ENCODE peak calls at places on chromosome 3, in five cellular contexts. I is psoas muscle, P is uterus, B is stomach, Y is ovary. H is an unnamed sample.

GRCh38 chr3:143601738-143602480 is 246.4 kb downstream of the SLC9A9 start:
- DNase-seq in I (no peak), Y (no peak), B (peak; percentile 27), P (no peak), H (peak; percentile 15)

GRCh38 chr3:89227634-89228033 is 120.2 kb downstream of the EPHA3 start:
- DNase-seq in B (no peak), Y (no peak), P (no peak), I (no peak), H (no peak)

GRCh38 chr3:172321035-172321434 is 127.2 kb downstream of the GHSR start:
- DNase-seq in B (no peak), P (no peak), I (no peak), Y (no peak), H (no peak)

GRCh38 chr3:33694944-33695343 is 23.1 kb downstream of the CLASP2 start:
- DNase-seq in B (no peak), Y (no peak), P (no peak), I (no peak), H (no peak)

GRCh38 chr3:71251156-71251775 is 332.3 kb downstream of the FOXP1 start:
- DNase-seq in P (no peak), B (no peak), Y (no peak), I (no peak), H (no peak)

GRCh38 chr3:69196876-69197275 is 74.5 kb upstream of the LMOD3 start:
- DNase-seq in P (no peak), Y (no peak), B (no peak), I (no peak), H (no peak)

GRCh38 chr3:124075758-124076157 is 83.8 kb upstream of the ROPN1 start:
- DNase-seq in B (no peak), P (no peak), Y (peak; percentile 31), I (peak; percentile 48), H (no peak)

GRCh38 chr3:69012111-69012835 is 1.2 kb downstream of the EOGT start:
- DNase-seq in I (peak; percentile 56), Y (peak; percentile 41), B (no peak), P (peak; percentile 51), H (peak; percentile 35)

GRCh38 chr3:30578479-30578878 is 27.9 kb upstream of the TGFBR2 start:
- DNase-seq in B (no peak), Y (no peak), P (peak; percentile 64), I (peak; percentile 49), H (peak; percentile 10)

GRCh38 chr3:30170681-30171438 is 435.5 kb upstream of the TGFBR2 start:
- DNase-seq in I (no peak), P (no peak), Y (no peak), B (no peak), H (no peak)

GRCh38 chr3:65398953-65399352 is 639.8 kb downstream of the MAGI1 start:
- DNase-seq in P (no peak), B (no peak), Y (no peak), I (no peak), H (no peak)

GRCh38 chr3:66179813-66180212 is 41.0 kb upstream of the SLC25A26 start:
- DNase-seq in I (no peak), P (no peak), Y (no peak), B (no peak), H (no peak)

GRCh38 chr3:62954579-62954978 is 79.4 kb upstream of the CADPS start:
- DNase-seq in P (no peak), Y (no peak), B (no peak), I (no peak), H (no peak)

GRCh38 chr3:108513961-108514360 is 3.6 kb upstream of the MYH15 start:
- DNase-seq in Y (no peak), B (no peak), P (no peak), I (no peak), H (no peak)

GRCh38 chr3:133461291-133461690 is 61.4 kb downstream of the BFSP2 start:
- DNase-seq in I (no peak), B (no peak), Y (no peak), P (no peak), H (no peak)

GRCh38 chr3:183532620-183533409 is 22.7 kb downstream of the KLHL6 start:
- DNase-seq in B (no peak), P (no peak), Y (no peak), I (no peak), H (no peak)

GRCh38 chr3:158953131-158953530 is 151.3 kb downstream of the MFSD1 start:
- DNase-seq in I (no peak), B (no peak), Y (no peak), P (no peak), H (no peak)

GRCh38 chr3:143482106-143483088 is 362.8 kb downstream of the CHST2 start:
- DNase-seq in P (no peak), B (peak; percentile 50), I (no peak), Y (no peak), H (no peak)

GRCh38 chr3:52845157-52845556 is 10.3 kb upstream of the MUSTN1 start:
- DNase-seq in I (peak; percentile 65), P (peak; percentile 68), B (peak; percentile 68), Y (peak; percentile 32), H (peak; percentile 69)

GRCh38 chr3:51798561-51798960 is 19.5 kb upstream of the IQCF6 start:
- DNase-seq in B (no peak), P (no peak), Y (no peak), I (no peak), H (no peak)

GRCh38 chr3:197023241-197023997 is 6.2 kb downstream of the MELTF start:
- DNase-seq in B (no peak), I (no peak), P (no peak), Y (no peak), H (no peak)

GRCh38 chr3:141845407-141846049 is 30.9 kb upstream of the ATP1B3 start:
- DNase-seq in Y (no peak), B (no peak), P (no peak), I (no peak), H (no peak)

GRCh38 chr3:27596920-27597319 is 112.7 kb upstream of the SLC4A7 start:
- DNase-seq in I (no peak), Y (no peak), P (no peak), B (no peak), H (no peak)

GRCh38 chr3:23740517-23741402 is 65.0 kb upstream of the UBE2E1 start:
- DNase-seq in B (peak; percentile 55), I (no peak), P (peak; percentile 35), Y (no peak), H (no peak)

GRCh38 chr3:15372918-15373317 is 40.5 kb upstream of the SH3BP5 start:
- DNase-seq in Y (no peak), P (no peak), I (no peak), B (no peak), H (no peak)

GRCh38 chr3:197942956-197943556 is 6.9 kb upstream of the RPL35A start:
- DNase-seq in P (no peak), Y (no peak), I (no peak), B (no peak), H (no peak)

GRCh38 chr3:119589087-119589773 is 8.5 kb upstream of the PLA1A start:
- DNase-seq in B (no peak), I (no peak), Y (no peak), P (no peak), H (no peak)

GRCh38 chr3:156577731-156578130 is 22.8 kb upstream of the SSR3 start:
- DNase-seq in B (no peak), Y (no peak), P (no peak), I (no peak), H (no peak)

GRCh38 chr3:10744098-10744465 is 71.9 kb upstream of the SLC6A11 start:
- DNase-seq in I (no peak), Y (no peak), B (no peak), P (no peak), H (no peak)
- TF ChIP-seq CTCF in I (peak; percentile 6), Y (no peak), B (no peak), P (no peak), H (no peak)

GRCh38 chr3:160035757-160036156 is 47.1 kb downstream of the IL12A start:
- DNase-seq in I (no peak), B (no peak), Y (no peak), P (no peak), H (no peak)

GRCh38 chr3:160040181-160040580 is 51.5 kb downstream of the IL12A start:
- DNase-seq in I (no peak), Y (no peak), B (no peak), P (no peak), H (no peak)

DNA sequence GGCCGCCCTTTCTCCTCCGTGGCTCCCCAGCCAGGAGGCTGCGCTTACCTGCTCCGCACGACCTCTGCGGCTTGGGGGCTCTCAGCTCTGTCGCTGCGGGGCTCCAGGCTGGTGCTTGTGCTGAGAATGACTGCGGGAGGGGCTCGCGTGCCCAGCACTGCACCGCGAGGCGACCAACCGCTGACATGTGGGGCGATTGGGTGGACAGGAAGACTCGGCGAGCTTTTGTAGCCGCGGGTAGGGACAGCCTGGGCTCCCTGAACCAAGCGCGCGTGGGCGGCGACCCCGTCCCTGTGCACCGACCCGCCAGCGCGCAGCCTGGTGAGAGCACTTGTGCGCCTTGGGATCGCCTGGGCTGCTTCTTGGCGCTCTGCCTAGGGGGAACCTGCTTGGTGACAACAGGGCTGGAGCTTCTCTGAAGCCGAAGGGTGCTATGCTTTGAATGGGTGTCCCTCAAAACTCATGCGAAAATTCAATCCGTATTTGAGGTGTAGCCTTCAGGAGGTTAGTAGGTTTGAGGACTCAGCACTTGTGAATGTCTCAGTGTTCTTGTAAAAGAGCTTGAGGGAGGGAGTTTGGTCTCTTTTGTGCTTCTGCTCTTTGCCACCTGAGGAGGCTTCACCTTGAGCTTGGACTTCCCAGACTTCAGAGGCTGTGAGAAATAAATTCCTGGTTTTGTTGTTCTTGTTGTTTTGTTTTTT is 50.4 kb downstream of the IL12A start:
- DNase-seq in B (peak; percentile 65), Y (no peak), I (no peak), P (no peak), H (peak; percentile 15)
- H3K4me3 ChIP-seq in B (peak overlapping the region; percentile 41), Y (no peak overlapping the region), I (peak overlapping the region; percentile 43), P (no peak overlapping the region), H (peak overlapping the region; percentile 24)

GRCh38 chr3:60746043-60746638 is 505.1 kb downstream of the FHIT start:
- DNase-seq in Y (no peak), I (no peak), B (no peak), P (no peak), H (no peak)

GRCh38 chr3:60746690-60747416 is 504.4 kb downstream of the FHIT start:
- DNase-seq in Y (no peak), I (no peak), P (no peak), B (no peak), H (no peak)

GRCh38 chr3:60743631-60744164 is 507.6 kb downstream of the FHIT start:
- DNase-seq in I (no peak), P (no peak), Y (no peak), B (no peak), H (no peak)

GRCh38 chr3:60737633-60738399 is 513.4 kb downstream of the FHIT start:
- DNase-seq in I (no peak), P (no peak), Y (no peak), B (no peak), H (no peak)

DNA sequence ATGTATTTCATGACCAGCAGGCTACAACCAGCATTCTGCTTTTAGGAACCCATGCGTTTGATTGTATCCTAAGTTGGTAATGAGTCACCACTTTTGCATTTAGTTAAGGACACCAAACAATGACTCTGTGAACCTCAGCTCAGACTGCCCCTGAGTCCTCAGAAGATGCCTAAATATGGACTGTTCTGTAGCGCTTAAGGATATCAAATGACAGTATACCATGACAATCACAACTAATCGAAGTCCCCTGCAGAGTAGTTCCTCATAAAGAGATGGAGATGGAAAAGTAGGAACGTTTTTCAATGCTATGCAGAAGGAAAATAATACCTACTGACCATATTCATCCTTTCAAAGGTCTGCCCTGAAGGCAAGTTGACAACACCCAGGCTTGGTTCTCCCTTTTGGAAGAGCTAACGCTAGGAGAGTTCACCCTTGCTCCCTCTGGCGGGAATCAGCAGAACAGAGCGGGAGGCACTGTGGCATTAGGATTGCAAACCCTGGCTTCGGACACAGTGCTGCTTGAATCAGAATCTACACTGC is 508.6 kb downstream of the FHIT start:
- DNase-seq in B (no peak), I (peak; percentile 25), P (no peak), Y (no peak), H (no peak)
- TF ChIP-seq CTCF in B (no peak), I (peak; percentile 5), P (no peak), Y (no peak), H (peak; percentile 20)

GRCh38 chr3:83890039-83890762 is 1068.6 kb upstream of the CADM2 start:
- DNase-seq in I (no peak), Y (no peak), P (no peak), B (no peak), H (no peak)
- H3K4me3 ChIP-seq in I (no peak overlapping the region), Y (no peak overlapping the region), P (no peak overlapping the region), B (no peak overlapping the region), H (no peak overlapping the region)